ENCODE peak calls at places on chromosomes 2 and 18, in five cellular contexts. W is right atrium auricular region; F is thoracic aorta; E is CD4-positive, CD25-positive, alpha-beta regulatory T cell; Q is ovary. H is an unnamed sample.
A peak's percentile ranks its signal among the peaks of the same experiment; 100 is the strongest.

GRCh38 chr2:216888907-216889622 is 29.2 kb upstream of the TNP1 start:
- DNase-seq in W (no peak), F (peak; percentile 40), E (no peak), Q (no peak), H (no peak)

GRCh38 chr2:66198873-66199272 is 236.1 kb upstream of the MEIS1 start:
- DNase-seq in W (no peak), F (no peak), E (no peak), Q (no peak), H (no peak)

GRCh38 chr2:75340560-75340959 is 141.2 kb upstream of the TACR1 start:
- DNase-seq in W (no peak), F (no peak), E (no peak), Q (no peak), H (no peak)

GRCh38 chr2:146295080-146295670 is 1549.7 kb upstream of the ACVR2A start:
- DNase-seq in W (no peak), F (no peak), E (no peak), Q (no peak), H (no peak)

GRCh38 chr2:64945973-64946736 is 43.0 kb upstream of the SLC1A4 start:
- DNase-seq in W (no peak), F (no peak), E (peak; percentile 90), Q (no peak), H (peak; percentile 47)

GRCh38 chr18:46849007-46849406 is 68.3 kb downstream of the PIAS2 start:
- DNase-seq in W (no peak), F (no peak), E (no peak), Q (no peak), H (no peak)

GRCh38 chr2:216583606-216584005 is 49.6 kb upstream of the IGFBP2 start:
- DNase-seq in W (no peak), F (no peak), E (no peak), Q (no peak), H (no peak)

GRCh38 chr2:111618577-111618930 is 265.4 kb downstream of the ANAPC1 start:
- DNase-seq in W (peak; percentile 60), F (no peak), E (no peak), Q (no peak), H (no peak)

GRCh38 chr2:219569041-219569440 is 2.3 kb downstream of the OBSL1 start:
- DNase-seq in W (no peak), F (no peak), E (no peak), Q (no peak), H (no peak)

GRCh38 chr2:219567791-219568361 is 3.5 kb downstream of the OBSL1 start:
- DNase-seq in W (no peak), F (no peak), E (no peak), Q (peak; percentile 60), H (no peak)

GRCh38 chr2:219567131-219567530 is 4.2 kb downstream of the OBSL1 start:
- DNase-seq in W (no peak), F (no peak), E (no peak), Q (no peak), H (no peak)

GRCh38 chr2:219565130-219566080 is 5.9 kb downstream of the OBSL1 start:
- DNase-seq in W (no peak), F (no peak), E (no peak), Q (peak; percentile 51), H (no peak)

DNA sequence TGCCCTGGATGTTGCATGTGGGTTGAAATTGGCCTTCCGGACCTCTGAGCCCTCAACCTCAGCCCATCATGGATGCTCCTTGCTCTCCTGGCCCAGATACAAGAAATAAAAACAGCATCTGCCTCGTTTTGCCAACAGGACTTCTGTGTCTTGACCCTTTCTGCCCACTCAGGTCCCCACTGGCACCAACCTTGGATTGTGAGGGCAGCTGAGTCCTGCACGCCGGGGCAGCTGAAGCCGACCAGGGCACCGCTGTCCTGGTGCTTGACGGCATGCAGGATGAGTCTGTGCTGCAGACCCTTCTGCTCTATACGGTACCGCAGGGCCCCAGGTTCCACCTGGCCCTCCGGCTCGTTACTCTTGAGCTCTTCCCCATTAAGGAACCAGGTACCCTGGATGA is 4.7 kb downstream of the OBSL1 start:
- DNase-seq in W (no peak), F (no peak), E (no peak), Q (peak; percentile 39), H (no peak)
- H3K36me3 ChIP-seq in W (peaks cover 32% of the 10 kb centered on the region), F (peaks cover 34% of the 10 kb centered on the region), E (no peaks in the 10 kb centered on the region), Q (no peaks in the 10 kb centered on the region), H (no peaks in the 10 kb centered on the region)

GRCh38 chr18:23033079-23033478 is 100.0 kb downstream of the RBBP8 start:
- DNase-seq in W (no peak), F (no peak), E (no peak), Q (no peak), H (no peak)
- H3K27ac ChIP-seq in W (no peak overlapping the region), F (no peak overlapping the region), E (no peak overlapping the region), Q (no peak overlapping the region), H (no peak overlapping the region)

DNA sequence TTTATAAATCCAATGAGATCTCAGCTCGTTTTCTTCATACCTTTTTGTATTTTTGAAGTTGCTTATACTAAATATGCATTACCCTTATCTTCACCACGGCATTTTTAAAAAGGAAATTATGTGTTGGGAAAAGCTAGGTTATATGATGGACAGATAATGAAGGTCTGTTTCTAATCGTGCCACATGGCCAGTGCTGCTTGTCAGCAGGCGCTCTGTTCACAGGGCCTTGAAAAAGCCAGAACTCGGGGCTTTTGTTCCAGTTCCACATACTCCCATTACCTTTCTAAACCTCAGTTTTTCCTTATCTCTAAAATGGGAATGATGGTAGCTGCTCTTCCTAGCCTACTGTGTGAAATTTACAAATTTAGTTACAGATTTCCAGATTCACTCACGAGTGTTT is 42.0 kb downstream of the EPAS1 start:
- DNase-seq in W (no peak), F (no peak), E (no peak), Q (no peak), H (no peak)
- H3K4me1 ChIP-seq in W (no peaks in the 10 kb centered on the region), F (peaks cover 49% of the 10 kb centered on the region), E (no peaks in the 10 kb centered on the region), Q (peaks cover 42% of the 10 kb centered on the region), H (peaks cover 10% of the 10 kb centered on the region)

GRCh38 chr2:241748468-241749256 is 14.2 kb downstream of the D2HGDH start:
- DNase-seq in W (no peak), F (no peak), E (no peak), Q (no peak), H (no peak)

GRCh38 chr2:241744028-241744754 is 9.8 kb downstream of the D2HGDH start:
- DNase-seq in W (no peak), F (no peak), E (no peak), Q (no peak), H (no peak)

GRCh38 chr2:241745276-241745675 is 10.8 kb downstream of the D2HGDH start:
- DNase-seq in W (no peak), F (no peak), E (no peak), Q (no peak), H (no peak)

GRCh38 chr2:241743620-241744019 is 9.2 kb downstream of the D2HGDH start:
- DNase-seq in W (no peak), F (no peak), E (no peak), Q (no peak), H (no peak)

DNA sequence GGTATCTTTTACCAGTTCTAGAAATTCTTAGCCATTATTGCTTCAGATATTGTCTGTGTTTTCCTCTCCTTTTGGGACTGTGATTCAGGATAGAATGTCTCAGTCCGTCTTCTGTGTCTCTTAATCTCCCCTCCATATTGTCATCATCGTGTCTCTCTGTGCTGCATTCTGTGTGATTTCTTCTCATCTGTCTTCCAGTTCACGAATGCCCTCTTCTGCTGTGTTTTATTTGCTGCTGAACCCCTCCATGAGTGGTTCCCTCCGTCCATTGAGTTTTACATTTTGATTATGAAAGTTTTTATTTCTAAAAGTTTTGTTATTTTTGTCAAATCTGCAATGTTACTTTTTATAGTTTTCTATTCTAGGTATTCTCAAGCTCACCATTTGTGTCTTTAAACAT is 11.7 kb downstream of the D2HGDH start:
- DNase-seq in W (no peak), F (no peak), E (no peak), Q (no peak), H (no peak)
- H3K36me3 ChIP-seq in W (peaks cover 24% of the 10 kb centered on the region), F (peaks cover 23% of the 10 kb centered on the region), E (peaks cover 23% of the 10 kb centered on the region), Q (no peaks in the 10 kb centered on the region), H (no peaks in the 10 kb centered on the region)

H was measured in naive thymus-derived CD4-positive, alpha-beta T cell.